ENCODE peak calls at places on chromosomes 7 and 10, in ten cellular contexts. Z is cardiac muscle cell; Q is frontal cortex; L is HuH-7; I is stimulated activated CD4-positive, alpha-beta T cell treated with anti-CD3 and anti-CD28 coated beads, Interleukin-1b, Interleukin-23, amount 100 ng/mL, for 48 hours; E is HEK293T; R is WERI-Rb-1; B is HS-5; Y is brain microvascular endothelial cell; H is MCF 10A. U is an unnamed sample.

GRCh38 chr7:157077986-157078644 is 60.6 kb upstream of the UBE3C start:
- DNase-seq in B (no peak), H (no peak), I (no peak), L (no peak), Q (no peak), E (no peak), Y (peak; percentile 6), R (no peak), Z (peak; percentile 22), U (no peak)

GRCh38 chr10:72274730-72275350 is 1.1 kb downstream of the DDIT4 start:
- DNase-seq in Y (no peak), R (peak; percentile 76), Z (peak; percentile 56), E (peak; percentile 63), H (peak; percentile 42), L (no peak), Q (no peak), I (peak; percentile 76), B (no peak), U (peak; percentile 72)

GRCh38 chr10:5510281-5511072 is 11.1 kb upstream of the CALML5 start:
- DNase-seq in I (no peak), L (no peak), H (no peak), E (no peak), R (no peak), Q (no peak), B (no peak), Y (no peak), Z (no peak), U (no peak)

GRCh38 chr10:13882112-13882711 is 295.4 kb downstream of the PRPF18 start:
- DNase-seq in H (peak; percentile 49), R (no peak), L (no peak), I (no peak), Y (peak; percentile 95), Z (no peak), Q (no peak), B (peak; percentile 89), E (no peak), U (no peak)

GRCh38 chr10:121302541-121303180 is 295.6 kb downstream of the FGFR2 start:
- DNase-seq in Z (no peak), I (no peak), B (no peak), L (no peak), Q (no peak), Y (no peak), H (no peak), E (no peak), R (no peak), U (no peak)

GRCh38 chr7:70380315-70381027 is 751.5 kb upstream of the GALNT17 start:
- DNase-seq in Q (no peak), H (no peak), R (no peak), E (no peak), I (no peak), Y (no peak), B (no peak), Z (no peak), L (no peak), U (peak; percentile 34)

GRCh38 chr7:30548762-30549344 is 44.2 kb upstream of the GGCT start:
- DNase-seq in Y (peak; percentile 70), E (peak; percentile 75), R (peak; percentile 63), H (peak; percentile 84), L (peak; percentile 74), B (peak; percentile 49), Q (peak; percentile 48), I (peak; percentile 13), Z (peak; percentile 81), U (peak; percentile 41)

GRCh38 chr7:79736418-79736817 is 283.0 kb upstream of the MAGI2 start:
- DNase-seq in L (no peak), R (no peak), Q (no peak), H (no peak), E (no peak), I (no peak), Z (no peak), B (no peak), Y (no peak), U (no peak)

GRCh38 chr10:32661346-32661745 is 215.4 kb downstream of the CCDC7 start:
- DNase-seq in R (no peak), Z (no peak), Y (no peak), Q (no peak), L (no peak), B (no peak), E (no peak), H (no peak), I (no peak), U (no peak)

GRCh38 chr10:117074621-117075020 is 63.4 kb downstream of the VAX1 start:
- DNase-seq in Z (no peak), H (peak; percentile 52), I (no peak), Y (no peak), E (no peak), L (no peak), Q (no peak), B (no peak), R (peak; percentile 39), U (no peak)

GRCh38 chr7:116499168-116500070 is at the start of gene CAV2:
- DNase-seq in R (peak; percentile 32), H (peak; percentile 86), Y (no peak), Z (peak; percentile 68), E (peak; percentile 63), L (peak; percentile 61), Q (peak; percentile 54), B (no peak), I (peak; percentile 2), U (peak; percentile 83)

GRCh38 chr7:101564778-101565211 is 64.3 kb downstream of the MYL10 start:
- DNase-seq in R (peak; percentile 30), Z (peak; percentile 43), Y (no peak), L (no peak), H (peak; percentile 34), Q (no peak), B (no peak), E (no peak), I (no peak), U (no peak)

GRCh38 chr7:121101621-121102020 is 113.1 kb downstream of the CPED1 start:
- DNase-seq in Z (no peak), R (no peak), Y (no peak), Q (no peak), E (no peak), B (no peak), I (no peak), H (no peak), L (no peak), U (no peak)

GRCh38 chr7:69199048-69199447 is 399.2 kb upstream of the AUTS2 start:
- DNase-seq in L (no peak), H (no peak), Q (no peak), Z (no peak), Y (no peak), B (no peak), R (no peak), I (no peak), E (no peak), U (no peak)

U was measured in left ventricle myocardium inferior.